ENCODE peak calls at places on chromosomes 6 and 20, in eight cellular contexts. X is fibroblast of lung, T is neural progenitor cell, J is mammary epithelial cell, E is PC-9, L is H9, Z is Karpas-422, K is HCT116. S is an unnamed sample. For H3K79me2 and H3K4me1, the result is how much of the 10 kb centered on the place peaks cover.

GRCh38 chr20:41261260-41261659 is 56.3 kb downstream of the ZHX3 start:
- DNase-seq in L (no peak), K (no peak), E (no peak), X (no peak), T (no peak), J (no peak), Z (no peak), S (no peak)

GRCh38 chr20:18985551-18985950 is 172.0 kb downstream of the SCP2D1 start:
- DNase-seq in L (no peak), K (no peak), J (peak), T (no peak), Z (no peak), E (no peak), X (no peak), S (no peak)

GRCh38 chr20:50595988-50596693 is 86.0 kb downstream of the PTPN1 start:
- DNase-seq in E (peak), Z (no peak), X (no peak), L (peak), J (peak), T (no peak), K (no peak), S (peak)

GRCh38 chr6:34190504-34191122 is 44.7 kb upstream of the GRM4 start:
- DNase-seq in E (no peak), K (no peak), Z (no peak), J (no peak), X (no peak), T (no peak), L (peak), S (peak)

GRCh38 chr20:57414867-57415592 is 23.8 kb downstream of the RBM38 start:
- DNase-seq in X (peak), L (no peak), K (no peak), T (no peak), J (no peak), E (peak), Z (peak), S (no peak)

GRCh38 chr6:169990095-169991030 is 238.9 kb downstream of the ERMARD start:
- DNase-seq in X (no peak), L (no peak), J (no peak), T (no peak), E (no peak), Z (peak), K (no peak), S (no peak)

GRCh38 chr6:31878222-31878621 is 575 bp downstream of the SLC44A4 start:
- DNase-seq in L (peak), X (no peak), K (no peak), T (no peak), J (no peak), Z (no peak), E (no peak), S (no peak)

GRCh38 chr6:91366781-91367180 is 779.9 kb upstream of the MAP3K7 start:
- DNase-seq in E (no peak), Z (no peak), T (peak), K (no peak), L (no peak), X (no peak), J (no peak), S (no peak)

GRCh38 chr6:53431704-53432103 is 83.0 kb upstream of the ELOVL5 start:
- DNase-seq in E (no peak), K (no peak), X (no peak), J (no peak), T (no peak), L (no peak), Z (no peak), S (no peak)

GRCh38 chr20:31573555-31574295 is 31.4 kb upstream of the ID1 start:
- DNase-seq in L (no peak), J (no peak), Z (no peak), X (no peak), K (no peak), T (no peak), E (peak), S (no peak)

GRCh38 chr6:18395851-18396187 is 8.7 kb downstream of the RNF144B start:
- DNase-seq in Z (no peak), E (no peak), J (no peak), T (no peak), L (no peak), X (no peak), K (no peak), S (no peak)
- H3K79me2 ChIP-seq in Z (half or more), E (under half), J (half or more), T (under half), L (under half), X (under half), K (under half), S (under half)

GRCh38 chr6:11388983-11389944 is 148.3 kb upstream of the TMEM170B start:
- DNase-seq in L (no peak), E (no peak), X (no peak), J (no peak), K (no peak), Z (no peak), T (no peak), S (no peak)
- H3K4me1 ChIP-seq in L (under half), E (half or more), X (under half), J (under half), K (under half), Z (under half), T (under half), S (under half)

GRCh38 chr6:35678021-35678654 is 10.6 kb downstream of the FKBP5 start:
- DNase-seq in E (no peak), T (no peak), Z (no peak), X (no peak), K (no peak), L (no peak), J (no peak), S (no peak)
- H3K79me2 ChIP-seq in E (under half), T (half or more), Z (half or more), X (under half), K (half or more), L (under half), J (half or more), S (half or more)

GRCh38 chr20:58903636-58904035 is 51.1 kb downstream of the GNAS start:
- DNase-seq in J (no peak), K (no peak), L (no peak), X (no peak), T (no peak), E (no peak), Z (no peak), S (no peak)
- H3K4me1 ChIP-seq in J (under half), K (under half), L (under half), X (under half), T (under half), E (under half), Z (half or more), S (under half)

S was measured in GM23338.